ENCODE peak calls at places on chromosomes 3 and 15, in eight cellular contexts. One of them, this sample, is unnamed.

GRCh38 chr15:55202206-55202605 is 5.5 kb upstream of the RSL24D1 start:
- DNase-seq in sigmoid colon: no peak
- DNase-seq in H1: no peak
- DNase-seq in prostate gland: no peak
- DNase-seq in HCT116: no peak
- DNase-seq in endothelial cell of umbilical vein: no peak
- DNase-seq in stomach: no peak
- DNase-seq in breast epithelium: no peak
- DNase-seq in this sample: no peak

GRCh38 chr3:100554373-100554676 is 55.1 kb upstream of the ADGRG7 start:
- DNase-seq in H1: no peak
- DNase-seq in sigmoid colon: no peak
- DNase-seq in HCT116: no peak
- DNase-seq in prostate gland: no peak
- DNase-seq in breast epithelium: no peak
- DNase-seq in stomach: no peak
- DNase-seq in endothelial cell of umbilical vein: no peak
- DNase-seq in this sample: no peak

GRCh38 chr3:79018671-79019136 is 749.1 kb downstream of the ROBO1 start:
- DNase-seq in prostate gland: peak; percentile 39
- DNase-seq in H1: peak; percentile 76
- DNase-seq in sigmoid colon: peak; percentile 81
- DNase-seq in stomach: peak; percentile 49
- DNase-seq in HCT116: no peak
- DNase-seq in breast epithelium: no peak
- DNase-seq in endothelial cell of umbilical vein: peak; percentile 54
- DNase-seq in this sample: peak; percentile 77

GRCh38 chr3:126005951-126006350 is 37.0 kb downstream of the ROPN1B start:
- DNase-seq in HCT116: no peak
- DNase-seq in stomach: no peak
- DNase-seq in endothelial cell of umbilical vein: no peak
- DNase-seq in breast epithelium: no peak
- DNase-seq in sigmoid colon: no peak
- DNase-seq in H1: no peak
- DNase-seq in prostate gland: no peak
- DNase-seq in this sample: no peak

GRCh38 chr15:49863431-49864205 is 242.8 kb downstream of the DTWD1 start:
- DNase-seq in H1: no peak
- DNase-seq in endothelial cell of umbilical vein: no peak
- DNase-seq in HCT116: no peak
- DNase-seq in breast epithelium: no peak
- DNase-seq in sigmoid colon: no peak
- DNase-seq in stomach: no peak
- DNase-seq in prostate gland: no peak
- DNase-seq in this sample: no peak

GRCh38 chr15:50993598-50993997 is 85.1 kb downstream of the AP4E1 start:
- DNase-seq in HCT116: no peak
- DNase-seq in breast epithelium: no peak
- DNase-seq in prostate gland: no peak
- DNase-seq in sigmoid colon: no peak
- DNase-seq in endothelial cell of umbilical vein: no peak
- DNase-seq in stomach: no peak
- DNase-seq in H1: no peak
- DNase-seq in this sample: no peak

GRCh38 chr3:70227437-70227836 is 85.0 kb downstream of the MDFIC2 start:
- DNase-seq in stomach: no peak
- DNase-seq in sigmoid colon: no peak
- DNase-seq in endothelial cell of umbilical vein: no peak
- DNase-seq in breast epithelium: no peak
- DNase-seq in HCT116: no peak
- DNase-seq in H1: no peak
- DNase-seq in prostate gland: no peak
- DNase-seq in this sample: no peak

GRCh38 chr15:78290222-78290621 is 9.2 kb downstream of the SKIC8 start:
- DNase-seq in H1: no peak
- DNase-seq in endothelial cell of umbilical vein: no peak
- DNase-seq in prostate gland: no peak
- DNase-seq in sigmoid colon: no peak
- DNase-seq in HCT116: no peak
- DNase-seq in breast epithelium: no peak
- DNase-seq in stomach: no peak
- DNase-seq in this sample: no peak

GRCh38 chr3:126287536-126288181 is 69.5 kb downstream of the KLF15 start:
- DNase-seq in breast epithelium: peak; percentile 54
- DNase-seq in HCT116: peak; percentile 21
- DNase-seq in sigmoid colon: peak; percentile 92
- DNase-seq in prostate gland: peak; percentile 41
- DNase-seq in H1: peak; percentile 81
- DNase-seq in endothelial cell of umbilical vein: peak; percentile 46
- DNase-seq in stomach: peak; percentile 75
- DNase-seq in this sample: peak; percentile 88

GRCh38 chr3:42666577-42666998 is 13.1 kb downstream of the ZBTB47 start:
- DNase-seq in endothelial cell of umbilical vein: no peak
- DNase-seq in prostate gland: no peak
- DNase-seq in H1: no peak
- DNase-seq in breast epithelium: no peak
- DNase-seq in stomach: no peak
- DNase-seq in HCT116: no peak
- DNase-seq in sigmoid colon: peak; percentile 68
- DNase-seq in this sample: no peak

GRCh38 chr3:15646924-15647511 is 45.5 kb downstream of the BTD start:
- DNase-seq in HCT116: peak; percentile 88
- DNase-seq in stomach: no peak
- DNase-seq in breast epithelium: no peak
- DNase-seq in endothelial cell of umbilical vein: peak; percentile 98
- DNase-seq in prostate gland: no peak
- DNase-seq in H1: no peak
- DNase-seq in sigmoid colon: peak; percentile 79
- DNase-seq in this sample: no peak

GRCh38 chr15:25545017-25545416 is 106.2 kb upstream of the UBE3A start:
- DNase-seq in stomach: no peak
- DNase-seq in H1: no peak
- DNase-seq in prostate gland: no peak
- DNase-seq in endothelial cell of umbilical vein: no peak
- DNase-seq in sigmoid colon: no peak
- DNase-seq in HCT116: no peak
- DNase-seq in breast epithelium: no peak
- DNase-seq in this sample: no peak

GRCh38 chr15:63041982-63042878 is at the start of gene TPM1:
- DNase-seq in prostate gland: peak; percentile 63
- DNase-seq in HCT116: no peak
- DNase-seq in stomach: peak; percentile 64
- DNase-seq in breast epithelium: peak; percentile 92
- DNase-seq in sigmoid colon: peak; percentile 97
- DNase-seq in H1: peak; percentile 88
- DNase-seq in endothelial cell of umbilical vein: peak; percentile 91
- DNase-seq in this sample: peak; percentile 94

GRCh38 chr3:187986514-187986934 is 167.4 kb upstream of the LPP start:
- DNase-seq in endothelial cell of umbilical vein: peak; percentile 84
- DNase-seq in breast epithelium: no peak
- DNase-seq in H1: no peak
- DNase-seq in prostate gland: no peak
- DNase-seq in HCT116: peak; percentile 19
- DNase-seq in sigmoid colon: no peak
- DNase-seq in stomach: no peak
- DNase-seq in this sample: no peak

GRCh38 chr15:47360296-47360695 is 357.0 kb upstream of the SEMA6D start:
- DNase-seq in HCT116: no peak
- DNase-seq in sigmoid colon: no peak
- DNase-seq in breast epithelium: no peak
- DNase-seq in stomach: no peak
- DNase-seq in H1: no peak
- DNase-seq in prostate gland: no peak
- DNase-seq in endothelial cell of umbilical vein: no peak
- DNase-seq in this sample: no peak

GRCh38 chr15:47366884-47367283 is 350.4 kb upstream of the SEMA6D start:
- DNase-seq in HCT116: no peak
- DNase-seq in endothelial cell of umbilical vein: no peak
- DNase-seq in stomach: no peak
- DNase-seq in sigmoid colon: no peak
- DNase-seq in prostate gland: no peak
- DNase-seq in breast epithelium: no peak
- DNase-seq in H1: no peak
- DNase-seq in this sample: no peak

GRCh38 chr15:47367991-47368390 is 349.3 kb upstream of the SEMA6D start:
- DNase-seq in HCT116: no peak
- DNase-seq in H1: no peak
- DNase-seq in stomach: no peak
- DNase-seq in endothelial cell of umbilical vein: no peak
- DNase-seq in sigmoid colon: no peak
- DNase-seq in breast epithelium: no peak
- DNase-seq in prostate gland: no peak
- DNase-seq in this sample: no peak

GRCh38 chr15:47364671-47365141 is 352.6 kb upstream of the SEMA6D start:
- DNase-seq in sigmoid colon: no peak
- DNase-seq in endothelial cell of umbilical vein: no peak
- DNase-seq in stomach: no peak
- DNase-seq in H1: no peak
- DNase-seq in breast epithelium: no peak
- DNase-seq in prostate gland: no peak
- DNase-seq in HCT116: no peak
- DNase-seq in this sample: no peak

DNA sequence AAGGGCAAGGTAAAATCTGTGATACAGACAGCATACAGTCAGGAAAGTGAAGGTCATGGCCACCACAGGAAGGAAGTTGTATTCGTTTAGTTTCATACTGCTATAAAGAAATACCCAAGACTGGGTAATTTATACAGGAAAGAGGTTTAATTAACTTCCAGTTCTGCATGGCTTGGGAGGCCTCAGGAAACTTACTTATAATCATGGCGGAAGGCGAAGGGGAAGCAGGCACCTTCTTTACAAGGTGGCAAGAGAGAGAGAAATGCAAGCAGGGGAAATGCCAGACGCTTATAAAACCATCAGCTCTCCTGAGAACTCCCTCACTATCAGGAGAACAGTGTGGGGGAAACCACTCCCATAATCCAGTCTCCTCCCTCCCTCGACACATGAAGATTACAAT is 353.7 kb upstream of the SEMA6D start:
- DNase-seq in H1: no peak
- DNase-seq in stomach: no peak
- DNase-seq in breast epithelium: no peak
- DNase-seq in prostate gland: no peak
- DNase-seq in sigmoid colon: no peak
- DNase-seq in HCT116: no peak
- DNase-seq in endothelial cell of umbilical vein: no peak
- DNase-seq in this sample: no peak
- TF ChIP-seq POLR2AphosphoS5 in H1: no peak
- TF ChIP-seq POLR2AphosphoS5 in stomach: no peak
- TF ChIP-seq POLR2AphosphoS5 in breast epithelium: no peak
- TF ChIP-seq POLR2AphosphoS5 in prostate gland: no peak
- TF ChIP-seq POLR2AphosphoS5 in sigmoid colon: no peak
- TF ChIP-seq POLR2AphosphoS5 in HCT116: no peak
- TF ChIP-seq POLR2AphosphoS5 in endothelial cell of umbilical vein: no peak
- TF ChIP-seq POLR2AphosphoS5 in this sample: no peak

GRCh38 chr3:128782282-128783146 is 56.5 kb downstream of the RAB7A start:
- DNase-seq in HCT116: no peak
- DNase-seq in stomach: no peak
- DNase-seq in endothelial cell of umbilical vein: no peak
- DNase-seq in H1: no peak
- DNase-seq in sigmoid colon: no peak
- DNase-seq in breast epithelium: no peak
- DNase-seq in prostate gland: no peak
- DNase-seq in this sample: no peak
- H3K4me1 ChIP-seq in HCT116: peaks cover 18% of the 10 kb centered on the region
- H3K4me1 ChIP-seq in stomach: peaks cover 94% of the 10 kb centered on the region
- H3K4me1 ChIP-seq in endothelial cell of umbilical vein: peaks cover 13% of the 10 kb centered on the region
- H3K4me1 ChIP-seq in H1: peaks cover 9% of the 10 kb centered on the region
- H3K4me1 ChIP-seq in sigmoid colon: no peaks in the 10 kb centered on the region
- H3K4me1 ChIP-seq in breast epithelium: no peaks in the 10 kb centered on the region
- H3K4me1 ChIP-seq in prostate gland: no peaks in the 10 kb centered on the region
- H3K4me1 ChIP-seq in this sample: peaks cover 30% of the 10 kb centered on the region

DNA sequence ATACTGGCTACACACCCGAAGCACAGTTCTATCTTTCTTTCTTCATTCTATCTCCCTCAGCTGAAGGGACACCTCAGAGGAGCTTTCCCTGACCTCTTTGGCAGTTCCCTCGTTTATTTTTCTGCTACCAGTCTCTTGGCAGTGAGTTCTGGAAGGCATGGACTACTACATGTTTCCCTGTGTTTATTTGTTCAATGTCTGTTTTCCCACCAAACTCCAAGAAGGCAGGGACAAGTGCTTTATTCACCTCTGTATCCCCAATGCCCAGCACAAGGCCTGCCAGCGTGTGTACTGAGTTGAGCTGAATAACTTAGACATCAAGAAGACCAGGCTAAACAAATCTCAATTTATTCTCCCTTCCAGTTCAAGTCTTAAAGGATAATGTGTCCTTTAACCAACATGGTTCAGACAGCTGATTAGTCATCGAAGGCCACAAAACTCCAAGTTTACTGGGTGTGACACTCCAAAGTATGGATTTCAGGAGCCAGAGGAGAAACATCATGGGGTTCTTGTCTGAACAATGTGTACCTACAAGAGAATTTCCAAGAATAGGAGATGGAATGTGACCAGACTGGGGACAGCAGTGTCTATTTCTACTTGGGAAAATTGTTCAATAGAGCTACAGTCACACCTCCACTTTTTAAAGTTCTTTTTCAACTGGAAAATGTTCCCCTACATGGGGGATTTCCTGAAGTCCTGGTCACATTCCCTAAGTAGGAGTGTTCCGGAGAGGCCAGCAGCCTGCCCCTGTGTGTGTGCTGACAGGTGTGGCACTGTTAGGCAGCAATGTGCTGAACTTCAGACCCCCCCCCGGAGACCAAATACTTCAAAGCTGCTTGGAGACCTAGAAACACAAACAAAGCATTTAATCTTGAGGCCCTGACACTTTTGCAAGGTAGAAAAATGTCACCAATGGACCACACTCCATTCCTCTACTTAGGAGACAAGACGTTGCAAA is 259.9 kb upstream of the CTNNB1 start:
- DNase-seq in prostate gland: peak; percentile 45
- DNase-seq in stomach: no peak
- DNase-seq in breast epithelium: peak; percentile 56
- DNase-seq in endothelial cell of umbilical vein: peak; percentile 40
- DNase-seq in HCT116: no peak
- DNase-seq in sigmoid colon: no peak
- DNase-seq in H1: no peak
- DNase-seq in this sample: no peak
- TF ChIP-seq POLR2AphosphoS5 in prostate gland: peak; percentile 41
- TF ChIP-seq POLR2AphosphoS5 in stomach: no peak
- TF ChIP-seq POLR2AphosphoS5 in breast epithelium: peak; percentile 12
- TF ChIP-seq POLR2AphosphoS5 in endothelial cell of umbilical vein: no peak
- TF ChIP-seq POLR2AphosphoS5 in HCT116: no peak
- TF ChIP-seq POLR2AphosphoS5 in sigmoid colon: no peak
- TF ChIP-seq POLR2AphosphoS5 in H1: no peak
- TF ChIP-seq POLR2AphosphoS5 in this sample: no peak

GRCh38 chr3:196629234-196629633 is 10.3 kb upstream of the NRROS start:
- DNase-seq in prostate gland: no peak
- DNase-seq in HCT116: no peak
- DNase-seq in endothelial cell of umbilical vein: no peak
- DNase-seq in stomach: no peak
- DNase-seq in breast epithelium: no peak
- DNase-seq in H1: no peak
- DNase-seq in sigmoid colon: no peak
- DNase-seq in this sample: no peak
- H3K4me1 ChIP-seq in prostate gland: no peaks in the 10 kb centered on the region
- H3K4me1 ChIP-seq in HCT116: peaks cover 17% of the 10 kb centered on the region
- H3K4me1 ChIP-seq in endothelial cell of umbilical vein: peaks cover 6% of the 10 kb centered on the region
- H3K4me1 ChIP-seq in stomach: peaks cover 30% of the 10 kb centered on the region
- H3K4me1 ChIP-seq in breast epithelium: no peaks in the 10 kb centered on the region
- H3K4me1 ChIP-seq in H1: peaks cover 14% of the 10 kb centered on the region
- H3K4me1 ChIP-seq in sigmoid colon: no peaks in the 10 kb centered on the region
- H3K4me1 ChIP-seq in this sample: peaks cover 16% of the 10 kb centered on the region